ENCODE peak calls at places on chromosomes 11 and 22, in nine cellular contexts. One of them, this sample, is unnamed.

GRCh38 chr11:17588721-17589120 is 41.7 kb downstream of the OTOG start:
- DNase-seq in EL: no peak
- DNase-seq in NCI-H1436: no peak
- DNase-seq in NCI-H1092: no peak
- DNase-seq in amniotic stem cell: no peak
- DNase-seq in HuH-7.5: no peak
- DNase-seq in Kasumi-1: no peak
- DNase-seq in A673: no peak
- DNase-seq in NCI-H510A: no peak
- DNase-seq in this sample: no peak

GRCh38 chr11:96045622-96046456 is 121.9 kb upstream of the MTMR2 start:
- DNase-seq in Kasumi-1: no peak
- DNase-seq in NCI-H1092: no peak
- DNase-seq in NCI-H510A: no peak
- DNase-seq in amniotic stem cell: no peak
- DNase-seq in NCI-H1436: no peak
- DNase-seq in A673: no peak
- DNase-seq in HuH-7.5: no peak
- DNase-seq in EL: no peak
- DNase-seq in this sample: peak; percentile 93

GRCh38 chr11:61891331-61892084 is at the start of gene FADS3:
- DNase-seq in HuH-7.5: peak; percentile 98
- DNase-seq in Kasumi-1: peak; percentile 29
- DNase-seq in A673: peak; percentile 78
- DNase-seq in amniotic stem cell: peak; percentile 19
- DNase-seq in NCI-H1092: peak; percentile 38
- DNase-seq in EL: peak; percentile 87
- DNase-seq in NCI-H510A: peak; percentile 93
- DNase-seq in NCI-H1436: peak; percentile 65
- DNase-seq in this sample: peak; percentile 84

GRCh38 chr11:19923631-19924030 is 211.0 kb downstream of the NAV2 start:
- DNase-seq in EL: no peak
- DNase-seq in Kasumi-1: no peak
- DNase-seq in amniotic stem cell: no peak
- DNase-seq in NCI-H1092: no peak
- DNase-seq in NCI-H510A: no peak
- DNase-seq in A673: no peak
- DNase-seq in NCI-H1436: no peak
- DNase-seq in HuH-7.5: no peak
- DNase-seq in this sample: no peak

GRCh38 chr11:33000181-33000580 is 15.5 kb upstream of the DEPDC7 start:
- DNase-seq in A673: no peak
- DNase-seq in amniotic stem cell: peak; percentile 32
- DNase-seq in NCI-H1092: no peak
- DNase-seq in NCI-H1436: no peak
- DNase-seq in EL: peak; percentile 81
- DNase-seq in HuH-7.5: no peak
- DNase-seq in NCI-H510A: no peak
- DNase-seq in Kasumi-1: no peak
- DNase-seq in this sample: peak; percentile 92

GRCh38 chr22:42283288-42284229 is 13.1 kb upstream of the TCF20 start:
- DNase-seq in NCI-H1436: no peak
- DNase-seq in NCI-H1092: peak; percentile 20
- DNase-seq in NCI-H510A: peak; percentile 40
- DNase-seq in EL: peak; percentile 10
- DNase-seq in Kasumi-1: no peak
- DNase-seq in A673: no peak
- DNase-seq in amniotic stem cell: no peak
- DNase-seq in HuH-7.5: no peak
- DNase-seq in this sample: no peak

GRCh38 chr11:304915-305833 is 2.4 kb upstream of the IFITM2 start:
- DNase-seq in amniotic stem cell: peak; percentile 36
- DNase-seq in NCI-H1092: no peak
- DNase-seq in NCI-H1436: peak; percentile 26
- DNase-seq in A673: peak; percentile 64
- DNase-seq in Kasumi-1: peak; percentile 77
- DNase-seq in NCI-H510A: no peak
- DNase-seq in HuH-7.5: peak; percentile 94
- DNase-seq in EL: peak; percentile 67
- DNase-seq in this sample: peak; percentile 83

GRCh38 chr22:19398206-19398605 is 33.3 kb downstream of the HIRA start:
- DNase-seq in EL: no peak
- DNase-seq in amniotic stem cell: no peak
- DNase-seq in NCI-H1436: no peak
- DNase-seq in A673: no peak
- DNase-seq in NCI-H1092: no peak
- DNase-seq in HuH-7.5: no peak
- DNase-seq in Kasumi-1: no peak
- DNase-seq in NCI-H510A: no peak
- DNase-seq in this sample: peak; percentile 29

GRCh38 chr22:31872209-31872608 is 72.1 kb upstream of the YWHAH start:
- DNase-seq in NCI-H510A: no peak
- DNase-seq in NCI-H1436: no peak
- DNase-seq in HuH-7.5: no peak
- DNase-seq in A673: no peak
- DNase-seq in Kasumi-1: peak; percentile 2
- DNase-seq in EL: no peak
- DNase-seq in NCI-H1092: no peak
- DNase-seq in amniotic stem cell: no peak
- DNase-seq in this sample: no peak

GRCh38 chr11:296206-296975 is 2.9 kb downstream of the IFITM5 start:
- DNase-seq in Kasumi-1: no peak
- DNase-seq in NCI-H510A: no peak
- DNase-seq in EL: no peak
- DNase-seq in amniotic stem cell: no peak
- DNase-seq in A673: no peak
- DNase-seq in NCI-H1092: no peak
- DNase-seq in HuH-7.5: no peak
- DNase-seq in NCI-H1436: no peak
- DNase-seq in this sample: no peak

GRCh38 chr11:100825610-100826009 is 138.5 kb downstream of the ARHGAP42 start:
- DNase-seq in EL: no peak
- DNase-seq in NCI-H1092: no peak
- DNase-seq in NCI-H1436: no peak
- DNase-seq in HuH-7.5: no peak
- DNase-seq in NCI-H510A: no peak
- DNase-seq in A673: no peak
- DNase-seq in amniotic stem cell: no peak
- DNase-seq in Kasumi-1: no peak
- DNase-seq in this sample: no peak

GRCh38 chr22:43643362-43643761 is 168.7 kb downstream of the EFCAB6 start:
- DNase-seq in Kasumi-1: no peak
- DNase-seq in NCI-H1436: peak; percentile 8
- DNase-seq in HuH-7.5: no peak
- DNase-seq in amniotic stem cell: no peak
- DNase-seq in NCI-H510A: peak; percentile 66
- DNase-seq in NCI-H1092: no peak
- DNase-seq in A673: no peak
- DNase-seq in EL: no peak
- DNase-seq in this sample: no peak

GRCh38 chr22:27637604-27638003 is 164.0 kb downstream of the MN1 start:
- DNase-seq in Kasumi-1: no peak
- DNase-seq in EL: peak; percentile 55
- DNase-seq in HuH-7.5: no peak
- DNase-seq in NCI-H1092: no peak
- DNase-seq in amniotic stem cell: no peak
- DNase-seq in NCI-H510A: no peak
- DNase-seq in A673: no peak
- DNase-seq in NCI-H1436: no peak
- DNase-seq in this sample: peak; percentile 57

GRCh38 chr11:16827139-16827538 is 88.7 kb downstream of the C11orf58 start:
- DNase-seq in NCI-H1436: no peak
- DNase-seq in NCI-H1092: no peak
- DNase-seq in Kasumi-1: no peak
- DNase-seq in NCI-H510A: no peak
- DNase-seq in A673: no peak
- DNase-seq in amniotic stem cell: no peak
- DNase-seq in HuH-7.5: no peak
- DNase-seq in EL: no peak
- DNase-seq in this sample: no peak

GRCh38 chr11:107307991-107308390 is 149.6 kb downstream of the CWF19L2 start:
- DNase-seq in NCI-H1436: peak; percentile 43
- DNase-seq in amniotic stem cell: no peak
- DNase-seq in NCI-H1092: no peak
- DNase-seq in Kasumi-1: no peak
- DNase-seq in A673: peak; percentile 68
- DNase-seq in HuH-7.5: no peak
- DNase-seq in EL: no peak
- DNase-seq in NCI-H510A: no peak
- DNase-seq in this sample: no peak

GRCh38 chr11:29343465-29344333 is 673.1 kb downstream of the KCNA4 start:
- DNase-seq in EL: peak; percentile 59
- DNase-seq in NCI-H510A: no peak
- DNase-seq in A673: peak; percentile 89
- DNase-seq in HuH-7.5: peak; percentile 26
- DNase-seq in Kasumi-1: peak; percentile 37
- DNase-seq in NCI-H1092: peak; percentile 3
- DNase-seq in NCI-H1436: peak; percentile 33
- DNase-seq in amniotic stem cell: no peak
- DNase-seq in this sample: peak; percentile 50

GRCh38 chr11:40179541-40179940 is 1279.9 kb downstream of the LRRC4C start:
- DNase-seq in amniotic stem cell: no peak
- DNase-seq in Kasumi-1: no peak
- DNase-seq in NCI-H510A: no peak
- DNase-seq in A673: no peak
- DNase-seq in HuH-7.5: no peak
- DNase-seq in NCI-H1436: no peak
- DNase-seq in NCI-H1092: no peak
- DNase-seq in EL: no peak
- DNase-seq in this sample: no peak

GRCh38 chr11:134792044-134792443 is 380.0 kb upstream of the B3GAT1 start:
- DNase-seq in HuH-7.5: no peak
- DNase-seq in NCI-H1436: no peak
- DNase-seq in NCI-H1092: no peak
- DNase-seq in amniotic stem cell: no peak
- DNase-seq in NCI-H510A: no peak
- DNase-seq in EL: no peak
- DNase-seq in Kasumi-1: no peak
- DNase-seq in A673: no peak
- DNase-seq in this sample: no peak

GRCh38 chr11:44726278-44727113 is at the start of gene TSPAN18:
- DNase-seq in A673: peak; percentile 44
- DNase-seq in NCI-H1436: no peak
- DNase-seq in HuH-7.5: peak; percentile 46
- DNase-seq in Kasumi-1: no peak
- DNase-seq in amniotic stem cell: no peak
- DNase-seq in NCI-H510A: no peak
- DNase-seq in NCI-H1092: no peak
- DNase-seq in EL: no peak
- DNase-seq in this sample: no peak

GRCh38 chr11:78220218-78221157 is 31.8 kb downstream of the USP35 start:
- DNase-seq in Kasumi-1: no peak
- DNase-seq in EL: no peak
- DNase-seq in NCI-H1092: no peak
- DNase-seq in NCI-H1436: no peak
- DNase-seq in amniotic stem cell: no peak
- DNase-seq in HuH-7.5: no peak
- DNase-seq in NCI-H510A: no peak
- DNase-seq in A673: no peak
- DNase-seq in this sample: no peak

GRCh38 chr11:107844041-107844440 is 14.5 kb downstream of the SLC35F2 start:
- DNase-seq in NCI-H510A: no peak
- DNase-seq in EL: peak; percentile 77
- DNase-seq in HuH-7.5: no peak
- DNase-seq in NCI-H1436: no peak
- DNase-seq in A673: no peak
- DNase-seq in amniotic stem cell: no peak
- DNase-seq in Kasumi-1: no peak
- DNase-seq in NCI-H1092: no peak
- DNase-seq in this sample: peak; percentile 53

GRCh38 chr11:134339756-134340155 is 8.0 kb downstream of the GLB1L2 start:
- DNase-seq in HuH-7.5: no peak
- DNase-seq in A673: no peak
- DNase-seq in NCI-H1436: no peak
- DNase-seq in NCI-H510A: no peak
- DNase-seq in amniotic stem cell: no peak
- DNase-seq in EL: no peak
- DNase-seq in NCI-H1092: no peak
- DNase-seq in Kasumi-1: no peak
- DNase-seq in this sample: no peak

GRCh38 chr22:48037618-48038017 is 1275.2 kb downstream of the TBC1D22A start:
- DNase-seq in NCI-H1092: no peak
- DNase-seq in HuH-7.5: no peak
- DNase-seq in NCI-H1436: no peak
- DNase-seq in Kasumi-1: no peak
- DNase-seq in NCI-H510A: peak; percentile 74
- DNase-seq in amniotic stem cell: no peak
- DNase-seq in EL: no peak
- DNase-seq in A673: no peak
- DNase-seq in this sample: no peak

GRCh38 chr11:57637626-57638004 is 12.1 kb downstream of the YPEL4 start:
- DNase-seq in NCI-H1436: no peak
- DNase-seq in NCI-H1092: no peak
- DNase-seq in EL: peak; percentile 86
- DNase-seq in NCI-H510A: no peak
- DNase-seq in A673: no peak
- DNase-seq in amniotic stem cell: no peak
- DNase-seq in Kasumi-1: no peak
- DNase-seq in HuH-7.5: no peak
- DNase-seq in this sample: peak; percentile 40

GRCh38 chr22:36341640-36342041 is 46.1 kb downstream of the MYH9 start:
- DNase-seq in HuH-7.5: no peak
- DNase-seq in A673: no peak
- DNase-seq in Kasumi-1: no peak
- DNase-seq in EL: no peak
- DNase-seq in NCI-H510A: no peak
- DNase-seq in NCI-H1092: no peak
- DNase-seq in amniotic stem cell: no peak
- DNase-seq in NCI-H1436: no peak
- DNase-seq in this sample: no peak

GRCh38 chr11:93494341-93494740 is 48.9 kb downstream of the SMCO4 start:
- DNase-seq in NCI-H1092: no peak
- DNase-seq in A673: peak; percentile 27
- DNase-seq in NCI-H510A: no peak
- DNase-seq in NCI-H1436: no peak
- DNase-seq in Kasumi-1: no peak
- DNase-seq in amniotic stem cell: no peak
- DNase-seq in EL: no peak
- DNase-seq in HuH-7.5: no peak
- DNase-seq in this sample: peak; percentile 67

GRCh38 chr22:50308597-50308935 is 1.1 kb upstream of the PLXNB2 start:
- DNase-seq in amniotic stem cell: no peak
- DNase-seq in Kasumi-1: peak; percentile 75
- DNase-seq in HuH-7.5: no peak
- DNase-seq in NCI-H1092: no peak
- DNase-seq in A673: no peak
- DNase-seq in NCI-H510A: no peak
- DNase-seq in EL: peak; percentile 68
- DNase-seq in NCI-H1436: no peak
- DNase-seq in this sample: peak; percentile 88

GRCh38 chr11:12221136-12221535 is 110.7 kb downstream of the MICAL2 start:
- DNase-seq in NCI-H510A: no peak
- DNase-seq in HuH-7.5: no peak
- DNase-seq in NCI-H1092: no peak
- DNase-seq in NCI-H1436: no peak
- DNase-seq in Kasumi-1: no peak
- DNase-seq in EL: no peak
- DNase-seq in A673: no peak
- DNase-seq in amniotic stem cell: no peak
- DNase-seq in this sample: no peak

GRCh38 chr11:130629039-130629438 is 180.6 kb downstream of the ADAMTS15 start:
- DNase-seq in EL: no peak
- DNase-seq in NCI-H1092: no peak
- DNase-seq in NCI-H510A: no peak
- DNase-seq in amniotic stem cell: no peak
- DNase-seq in A673: no peak
- DNase-seq in NCI-H1436: no peak
- DNase-seq in HuH-7.5: no peak
- DNase-seq in Kasumi-1: no peak
- DNase-seq in this sample: no peak

GRCh38 chr22:29209624-29209929 is 3.9 kb downstream of the EMID1 start:
- DNase-seq in NCI-H1092: no peak
- DNase-seq in HuH-7.5: no peak
- DNase-seq in EL: no peak
- DNase-seq in amniotic stem cell: no peak
- DNase-seq in NCI-H1436: no peak
- DNase-seq in A673: no peak
- DNase-seq in Kasumi-1: no peak
- DNase-seq in NCI-H510A: no peak
- DNase-seq in this sample: no peak

GRCh38 chr11:66880484-66881211 is 23.8 kb downstream of the LRFN4 start:
- DNase-seq in Kasumi-1: peak; percentile 45
- DNase-seq in NCI-H1092: peak; percentile 77
- DNase-seq in NCI-H510A: peak; percentile 87
- DNase-seq in amniotic stem cell: no peak
- DNase-seq in EL: no peak
- DNase-seq in HuH-7.5: no peak
- DNase-seq in A673: peak; percentile 72
- DNase-seq in NCI-H1436: peak; percentile 76
- DNase-seq in this sample: no peak

This sample was measured in AG10803.